ENCODE peak calls at places on chromosomes 6 and 20, in six cellular contexts. V is astrocyte of the spinal cord, U is T-helper 2 cell, Y is hypothalamus, B is GM19239, F is mesothelial cell of epicardium. D is an unnamed sample.
A peak's percentile ranks its signal among the peaks of the same experiment; 100 is the strongest.

GRCh38 chr20:50388733-50389436 is 121.3 kb upstream of the PTPN1 start:
- DNase-seq in V (no peak), U (no peak), Y (no peak), B (no peak), F (no peak), D (no peak)

GRCh38 chr20:4371623-4372246 is 350.0 kb upstream of the PRND start:
- DNase-seq in V (no peak), U (no peak), Y (no peak), B (no peak), F (no peak), D (no peak)

GRCh38 chr6:135617222-135617621 is 119.7 kb upstream of the AHI1 start:
- DNase-seq in V (no peak), U (no peak), Y (no peak), B (no peak), F (no peak), D (no peak)

GRCh38 chr6:167703347-167703746 is 123.4 kb upstream of the AFDN start:
- DNase-seq in V (no peak), U (no peak), Y (no peak), B (no peak), F (no peak), D (no peak)

GRCh38 chr6:25492951-25493350 is 159.1 kb upstream of the SCGN start:
- DNase-seq in V (no peak), U (no peak), Y (no peak), B (no peak), F (no peak), D (no peak)

GRCh38 chr6:117548797-117549301 is 53.5 kb downstream of the GOPC start:
- DNase-seq in V (peak; percentile 87), U (peak; percentile 48), Y (no peak), B (no peak), F (no peak), D (peak; percentile 73)

GRCh38 chr6:44386929-44387345 is 569 bp upstream of the CDC5L start:
- DNase-seq in V (no peak), U (no peak), Y (no peak), B (no peak), F (no peak), D (peak; percentile 37)

GRCh38 chr20:57183457-57184009 is 82.9 kb downstream of the BMP7 start:
- DNase-seq in V (no peak), U (no peak), Y (no peak), B (no peak), F (no peak), D (no peak)

GRCh38 chr20:38217791-38218565 is 42.6 kb downstream of the KIAA1755 start:
- DNase-seq in V (peak; percentile 92), U (no peak), Y (no peak), B (no peak), F (no peak), D (peak; percentile 97)

GRCh38 chr6:100962466-100962865 is 81.3 kb upstream of the ASCC3 start:
- DNase-seq in V (no peak), U (no peak), Y (no peak), B (no peak), F (no peak), D (no peak)

GRCh38 chr6:148565931-148566663 is 180.7 kb upstream of the UST start:
- DNase-seq in V (peak; percentile 92), U (no peak), Y (no peak), B (no peak), F (no peak), D (peak; percentile 97)

GRCh38 chr6:44972710-44973109 is 355.4 kb upstream of the RUNX2 start:
- DNase-seq in V (no peak), U (no peak), Y (no peak), B (no peak), F (no peak), D (no peak)

GRCh38 chr20:63501818-63502670 is 3.2 kb upstream of the EEF1A2 start:
- DNase-seq in V (no peak), U (no peak), Y (peak; percentile 48), B (no peak), F (no peak), D (peak; percentile 16)

GRCh38 chr20:11949711-11950110 is 32.0 kb downstream of the BTBD3 start:
- DNase-seq in V (no peak), U (no peak), Y (no peak), B (no peak), F (no peak), D (no peak)

GRCh38 chr6:116381000-116381399 is 10.3 kb downstream of the DSE start:
- DNase-seq in V (no peak), U (no peak), Y (no peak), B (no peak), F (no peak), D (no peak)

GRCh38 chr6:100269189-100269588 is 195.5 kb downstream of the SIM1 start:
- DNase-seq in V (peak; percentile 82), U (no peak), Y (no peak), B (no peak), F (no peak), D (peak; percentile 85)

GRCh38 chr6:71502210-71502609 is 213.6 kb downstream of the OGFRL1 start:
- DNase-seq in V (no peak), U (no peak), Y (no peak), B (no peak), F (no peak), D (no peak)

GRCh38 chr6:26031595-26032386 is 55.4 kb upstream of the HFE start:
- DNase-seq in V (peak; percentile 98), U (peak; percentile 84), Y (peak; percentile 58), B (no peak), F (peak; percentile 62), D (peak; percentile 97)

GRCh38 chr6:18920701-18921100 is 533.6 kb downstream of the RNF144B start:
- DNase-seq in V (no peak), U (no peak), Y (no peak), B (no peak), F (no peak), D (no peak)

GRCh38 chr6:7150381-7151064 is 42.8 kb downstream of the RREB1 start:
- DNase-seq in V (no peak), U (no peak), Y (no peak), B (no peak), F (no peak), D (no peak)

GRCh38 chr6:44023586-44024454 is 103.4 kb downstream of the MRPL14 start:
- DNase-seq in V (no peak), U (no peak), Y (no peak), B (no peak), F (no peak), D (no peak)

GRCh38 chr20:2849529-2849928 is 9.0 kb downstream of the VPS16 start:
- DNase-seq in V (no peak), U (no peak), Y (no peak), B (no peak), F (no peak), D (no peak)

GRCh38 chr6:111709615-111710398 is 104.1 kb upstream of the TRAF3IP2 start:
- DNase-seq in V (peak; percentile 87), U (peak; percentile 65), Y (peak; percentile 53), B (peak; percentile 47), F (no peak), D (peak; percentile 76)

D was measured in IMR-90.